ENCODE peak calls at places on chromosomes 6 and 20, in eight cellular contexts. One of them, this sample, is unnamed.

GRCh38 chr6:131532476-131533108 is 40.4 kb upstream of the ARG1 start:
- DNase-seq in activated CD8-positive, alpha-beta memory T cell treated with anti-CD3 and anti-CD28 coated beads for 48 hours: no peak
- DNase-seq in head of caudate nucleus: no peak
- DNase-seq in stimulated activated naive B cell treated with anti-CD40 and anti-IgM and Interleukin-4, amounts not matched to agents 10 μg/mL and 1 μg/mL and 100 μg/mL, for 72 hours: peak; percentile 47
- DNase-seq in effector memory CD8-positive, alpha-beta T cell: no peak
- DNase-seq in Panc1: no peak
- DNase-seq in NCI-H1436 treated with DMSO at 0.1 percent for 48 hours: no peak
- DNase-seq in hypothalamus: no peak
- DNase-seq in this sample: no peak

GRCh38 chr20:50333856-50334255 is 143.2 kb downstream of the CEBPB start:
- DNase-seq in Panc1: no peak
- DNase-seq in head of caudate nucleus: no peak
- DNase-seq in NCI-H1436 treated with DMSO at 0.1 percent for 48 hours: no peak
- DNase-seq in hypothalamus: no peak
- DNase-seq in effector memory CD8-positive, alpha-beta T cell: no peak
- DNase-seq in stimulated activated naive B cell treated with anti-CD40 and anti-IgM and Interleukin-4, amounts not matched to agents 10 μg/mL and 1 μg/mL and 100 μg/mL, for 72 hours: no peak
- DNase-seq in activated CD8-positive, alpha-beta memory T cell treated with anti-CD3 and anti-CD28 coated beads for 48 hours: no peak
- DNase-seq in this sample: no peak

GRCh38 chr6:112227992-112228391 is 26.4 kb downstream of the LAMA4 start:
- DNase-seq in hypothalamus: no peak
- DNase-seq in activated CD8-positive, alpha-beta memory T cell treated with anti-CD3 and anti-CD28 coated beads for 48 hours: no peak
- DNase-seq in NCI-H1436 treated with DMSO at 0.1 percent for 48 hours: no peak
- DNase-seq in head of caudate nucleus: no peak
- DNase-seq in stimulated activated naive B cell treated with anti-CD40 and anti-IgM and Interleukin-4, amounts not matched to agents 10 μg/mL and 1 μg/mL and 100 μg/mL, for 72 hours: no peak
- DNase-seq in effector memory CD8-positive, alpha-beta T cell: no peak
- DNase-seq in Panc1: no peak
- DNase-seq in this sample: no peak

GRCh38 chr6:33407132-33407718 is 3.6 kb upstream of the PHF1 start:
- DNase-seq in head of caudate nucleus: no peak
- DNase-seq in NCI-H1436 treated with DMSO at 0.1 percent for 48 hours: no peak
- DNase-seq in Panc1: no peak
- DNase-seq in effector memory CD8-positive, alpha-beta T cell: no peak
- DNase-seq in stimulated activated naive B cell treated with anti-CD40 and anti-IgM and Interleukin-4, amounts not matched to agents 10 μg/mL and 1 μg/mL and 100 μg/mL, for 72 hours: no peak
- DNase-seq in activated CD8-positive, alpha-beta memory T cell treated with anti-CD3 and anti-CD28 coated beads for 48 hours: no peak
- DNase-seq in hypothalamus: no peak
- DNase-seq in this sample: no peak

GRCh38 chr6:129889580-129889979 is 28.5 kb upstream of the TMEM244 start:
- DNase-seq in stimulated activated naive B cell treated with anti-CD40 and anti-IgM and Interleukin-4, amounts not matched to agents 10 μg/mL and 1 μg/mL and 100 μg/mL, for 72 hours: no peak
- DNase-seq in hypothalamus: no peak
- DNase-seq in Panc1: no peak
- DNase-seq in effector memory CD8-positive, alpha-beta T cell: no peak
- DNase-seq in activated CD8-positive, alpha-beta memory T cell treated with anti-CD3 and anti-CD28 coated beads for 48 hours: no peak
- DNase-seq in head of caudate nucleus: no peak
- DNase-seq in NCI-H1436 treated with DMSO at 0.1 percent for 48 hours: no peak
- DNase-seq in this sample: no peak

GRCh38 chr20:2137552-2138201 is 36.0 kb downstream of the STK35 start:
- DNase-seq in stimulated activated naive B cell treated with anti-CD40 and anti-IgM and Interleukin-4, amounts not matched to agents 10 μg/mL and 1 μg/mL and 100 μg/mL, for 72 hours: no peak
- DNase-seq in activated CD8-positive, alpha-beta memory T cell treated with anti-CD3 and anti-CD28 coated beads for 48 hours: no peak
- DNase-seq in effector memory CD8-positive, alpha-beta T cell: no peak
- DNase-seq in hypothalamus: no peak
- DNase-seq in Panc1: no peak
- DNase-seq in head of caudate nucleus: no peak
- DNase-seq in NCI-H1436 treated with DMSO at 0.1 percent for 48 hours: no peak
- DNase-seq in this sample: no peak

GRCh38 chr6:51959744-51960383 is 127.5 kb downstream of the PKHD1 start:
- DNase-seq in activated CD8-positive, alpha-beta memory T cell treated with anti-CD3 and anti-CD28 coated beads for 48 hours: peak; percentile 11
- DNase-seq in Panc1: peak; percentile 58
- DNase-seq in NCI-H1436 treated with DMSO at 0.1 percent for 48 hours: no peak
- DNase-seq in hypothalamus: peak; percentile 33
- DNase-seq in effector memory CD8-positive, alpha-beta T cell: no peak
- DNase-seq in stimulated activated naive B cell treated with anti-CD40 and anti-IgM and Interleukin-4, amounts not matched to agents 10 μg/mL and 1 μg/mL and 100 μg/mL, for 72 hours: peak; percentile 20
- DNase-seq in head of caudate nucleus: peak; percentile 65
- DNase-seq in this sample: peak; percentile 80

GRCh38 chr20:24747881-24748595 is 201.0 kb upstream of the CST7 start:
- DNase-seq in activated CD8-positive, alpha-beta memory T cell treated with anti-CD3 and anti-CD28 coated beads for 48 hours: no peak
- DNase-seq in NCI-H1436 treated with DMSO at 0.1 percent for 48 hours: no peak
- DNase-seq in Panc1: no peak
- DNase-seq in effector memory CD8-positive, alpha-beta T cell: no peak
- DNase-seq in hypothalamus: no peak
- DNase-seq in head of caudate nucleus: peak; percentile 1
- DNase-seq in stimulated activated naive B cell treated with anti-CD40 and anti-IgM and Interleukin-4, amounts not matched to agents 10 μg/mL and 1 μg/mL and 100 μg/mL, for 72 hours: no peak
- DNase-seq in this sample: peak; percentile 31

GRCh38 chr6:131177996-131178395 is 42.7 kb downstream of the AKAP7 start:
- DNase-seq in stimulated activated naive B cell treated with anti-CD40 and anti-IgM and Interleukin-4, amounts not matched to agents 10 μg/mL and 1 μg/mL and 100 μg/mL, for 72 hours: no peak
- DNase-seq in head of caudate nucleus: no peak
- DNase-seq in activated CD8-positive, alpha-beta memory T cell treated with anti-CD3 and anti-CD28 coated beads for 48 hours: no peak
- DNase-seq in effector memory CD8-positive, alpha-beta T cell: no peak
- DNase-seq in NCI-H1436 treated with DMSO at 0.1 percent for 48 hours: no peak
- DNase-seq in hypothalamus: no peak
- DNase-seq in Panc1: no peak
- DNase-seq in this sample: no peak

GRCh38 chr6:35752330-35752729 is 15.5 kb downstream of the ARMC12 start:
- DNase-seq in stimulated activated naive B cell treated with anti-CD40 and anti-IgM and Interleukin-4, amounts not matched to agents 10 μg/mL and 1 μg/mL and 100 μg/mL, for 72 hours: no peak
- DNase-seq in hypothalamus: no peak
- DNase-seq in NCI-H1436 treated with DMSO at 0.1 percent for 48 hours: no peak
- DNase-seq in Panc1: no peak
- DNase-seq in activated CD8-positive, alpha-beta memory T cell treated with anti-CD3 and anti-CD28 coated beads for 48 hours: no peak
- DNase-seq in head of caudate nucleus: no peak
- DNase-seq in effector memory CD8-positive, alpha-beta T cell: no peak
- DNase-seq in this sample: no peak

GRCh38 chr6:128302942-128303341 is 217.5 kb downstream of the PTPRK start:
- DNase-seq in NCI-H1436 treated with DMSO at 0.1 percent for 48 hours: no peak
- DNase-seq in hypothalamus: no peak
- DNase-seq in activated CD8-positive, alpha-beta memory T cell treated with anti-CD3 and anti-CD28 coated beads for 48 hours: no peak
- DNase-seq in head of caudate nucleus: no peak
- DNase-seq in Panc1: no peak
- DNase-seq in stimulated activated naive B cell treated with anti-CD40 and anti-IgM and Interleukin-4, amounts not matched to agents 10 μg/mL and 1 μg/mL and 100 μg/mL, for 72 hours: no peak
- DNase-seq in effector memory CD8-positive, alpha-beta T cell: no peak
- DNase-seq in this sample: no peak

GRCh38 chr6:15897063-15897934 is 231.6 kb upstream of the MYLIP start:
- DNase-seq in NCI-H1436 treated with DMSO at 0.1 percent for 48 hours: no peak
- DNase-seq in Panc1: no peak
- DNase-seq in effector memory CD8-positive, alpha-beta T cell: no peak
- DNase-seq in head of caudate nucleus: no peak
- DNase-seq in activated CD8-positive, alpha-beta memory T cell treated with anti-CD3 and anti-CD28 coated beads for 48 hours: no peak
- DNase-seq in stimulated activated naive B cell treated with anti-CD40 and anti-IgM and Interleukin-4, amounts not matched to agents 10 μg/mL and 1 μg/mL and 100 μg/mL, for 72 hours: no peak
- DNase-seq in hypothalamus: no peak
- DNase-seq in this sample: no peak

GRCh38 chr6:111642463-111643158 is 36.9 kb upstream of the TRAF3IP2 start:
- DNase-seq in activated CD8-positive, alpha-beta memory T cell treated with anti-CD3 and anti-CD28 coated beads for 48 hours: no peak
- DNase-seq in NCI-H1436 treated with DMSO at 0.1 percent for 48 hours: no peak
- DNase-seq in hypothalamus: no peak
- DNase-seq in effector memory CD8-positive, alpha-beta T cell: no peak
- DNase-seq in Panc1: peak; percentile 67
- DNase-seq in stimulated activated naive B cell treated with anti-CD40 and anti-IgM and Interleukin-4, amounts not matched to agents 10 μg/mL and 1 μg/mL and 100 μg/mL, for 72 hours: peak; percentile 15
- DNase-seq in head of caudate nucleus: peak; percentile 40
- DNase-seq in this sample: no peak

GRCh38 chr20:46965477-46965876 is 70.8 kb downstream of the EYA2 start:
- DNase-seq in activated CD8-positive, alpha-beta memory T cell treated with anti-CD3 and anti-CD28 coated beads for 48 hours: no peak
- DNase-seq in hypothalamus: no peak
- DNase-seq in effector memory CD8-positive, alpha-beta T cell: no peak
- DNase-seq in head of caudate nucleus: no peak
- DNase-seq in Panc1: no peak
- DNase-seq in stimulated activated naive B cell treated with anti-CD40 and anti-IgM and Interleukin-4, amounts not matched to agents 10 μg/mL and 1 μg/mL and 100 μg/mL, for 72 hours: no peak
- DNase-seq in NCI-H1436 treated with DMSO at 0.1 percent for 48 hours: no peak
- DNase-seq in this sample: peak; percentile 38

GRCh38 chr6:52130440-52130839 is 43.0 kb upstream of the PKHD1 start:
- DNase-seq in activated CD8-positive, alpha-beta memory T cell treated with anti-CD3 and anti-CD28 coated beads for 48 hours: no peak
- DNase-seq in hypothalamus: no peak
- DNase-seq in head of caudate nucleus: no peak
- DNase-seq in Panc1: no peak
- DNase-seq in NCI-H1436 treated with DMSO at 0.1 percent for 48 hours: no peak
- DNase-seq in effector memory CD8-positive, alpha-beta T cell: no peak
- DNase-seq in stimulated activated naive B cell treated with anti-CD40 and anti-IgM and Interleukin-4, amounts not matched to agents 10 μg/mL and 1 μg/mL and 100 μg/mL, for 72 hours: no peak
- DNase-seq in this sample: no peak

GRCh38 chr6:151056230-151056907 is 183.4 kb upstream of the AKAP12 start:
- DNase-seq in activated CD8-positive, alpha-beta memory T cell treated with anti-CD3 and anti-CD28 coated beads for 48 hours: no peak
- DNase-seq in head of caudate nucleus: no peak
- DNase-seq in NCI-H1436 treated with DMSO at 0.1 percent for 48 hours: no peak
- DNase-seq in effector memory CD8-positive, alpha-beta T cell: no peak
- DNase-seq in Panc1: no peak
- DNase-seq in hypothalamus: no peak
- DNase-seq in stimulated activated naive B cell treated with anti-CD40 and anti-IgM and Interleukin-4, amounts not matched to agents 10 μg/mL and 1 μg/mL and 100 μg/mL, for 72 hours: no peak
- DNase-seq in this sample: peak; percentile 38

GRCh38 chr6:130057495-130057894 is 39.1 kb downstream of the L3MBTL3 start:
- DNase-seq in hypothalamus: no peak
- DNase-seq in stimulated activated naive B cell treated with anti-CD40 and anti-IgM and Interleukin-4, amounts not matched to agents 10 μg/mL and 1 μg/mL and 100 μg/mL, for 72 hours: no peak
- DNase-seq in NCI-H1436 treated with DMSO at 0.1 percent for 48 hours: no peak
- DNase-seq in effector memory CD8-positive, alpha-beta T cell: no peak
- DNase-seq in activated CD8-positive, alpha-beta memory T cell treated with anti-CD3 and anti-CD28 coated beads for 48 hours: no peak
- DNase-seq in Panc1: no peak
- DNase-seq in head of caudate nucleus: no peak
- DNase-seq in this sample: no peak

GRCh38 chr6:161922631-161923119 is 648.8 kb upstream of the AGPAT4 start:
- DNase-seq in NCI-H1436 treated with DMSO at 0.1 percent for 48 hours: no peak
- DNase-seq in Panc1: peak; percentile 71
- DNase-seq in effector memory CD8-positive, alpha-beta T cell: no peak
- DNase-seq in head of caudate nucleus: peak; percentile 25
- DNase-seq in hypothalamus: no peak
- DNase-seq in stimulated activated naive B cell treated with anti-CD40 and anti-IgM and Interleukin-4, amounts not matched to agents 10 μg/mL and 1 μg/mL and 100 μg/mL, for 72 hours: no peak
- DNase-seq in activated CD8-positive, alpha-beta memory T cell treated with anti-CD3 and anti-CD28 coated beads for 48 hours: no peak
- DNase-seq in this sample: no peak

GRCh38 chr6:6892706-6893601 is 214.8 kb upstream of the RREB1 start:
- DNase-seq in head of caudate nucleus: no peak
- DNase-seq in hypothalamus: no peak
- DNase-seq in stimulated activated naive B cell treated with anti-CD40 and anti-IgM and Interleukin-4, amounts not matched to agents 10 μg/mL and 1 μg/mL and 100 μg/mL, for 72 hours: no peak
- DNase-seq in Panc1: no peak
- DNase-seq in activated CD8-positive, alpha-beta memory T cell treated with anti-CD3 and anti-CD28 coated beads for 48 hours: no peak
- DNase-seq in NCI-H1436 treated with DMSO at 0.1 percent for 48 hours: no peak
- DNase-seq in effector memory CD8-positive, alpha-beta T cell: no peak
- DNase-seq in this sample: no peak

GRCh38 chr6:134235937-134236751 is 81.8 kb downstream of the SGK1 start:
- DNase-seq in activated CD8-positive, alpha-beta memory T cell treated with anti-CD3 and anti-CD28 coated beads for 48 hours: no peak
- DNase-seq in effector memory CD8-positive, alpha-beta T cell: no peak
- DNase-seq in stimulated activated naive B cell treated with anti-CD40 and anti-IgM and Interleukin-4, amounts not matched to agents 10 μg/mL and 1 μg/mL and 100 μg/mL, for 72 hours: peak; percentile 15
- DNase-seq in Panc1: no peak
- DNase-seq in head of caudate nucleus: no peak
- DNase-seq in NCI-H1436 treated with DMSO at 0.1 percent for 48 hours: no peak
- DNase-seq in hypothalamus: no peak
- DNase-seq in this sample: no peak

GRCh38 chr20:40632346-40632976 is 56.6 kb downstream of the MAFB start:
- DNase-seq in NCI-H1436 treated with DMSO at 0.1 percent for 48 hours: no peak
- DNase-seq in effector memory CD8-positive, alpha-beta T cell: no peak
- DNase-seq in head of caudate nucleus: no peak
- DNase-seq in stimulated activated naive B cell treated with anti-CD40 and anti-IgM and Interleukin-4, amounts not matched to agents 10 μg/mL and 1 μg/mL and 100 μg/mL, for 72 hours: no peak
- DNase-seq in Panc1: no peak
- DNase-seq in hypothalamus: no peak
- DNase-seq in activated CD8-positive, alpha-beta memory T cell treated with anti-CD3 and anti-CD28 coated beads for 48 hours: no peak
- DNase-seq in this sample: peak; percentile 24

GRCh38 chr6:4682431-4683159 is 93.6 kb upstream of the CDYL start:
- DNase-seq in hypothalamus: no peak
- DNase-seq in activated CD8-positive, alpha-beta memory T cell treated with anti-CD3 and anti-CD28 coated beads for 48 hours: no peak
- DNase-seq in stimulated activated naive B cell treated with anti-CD40 and anti-IgM and Interleukin-4, amounts not matched to agents 10 μg/mL and 1 μg/mL and 100 μg/mL, for 72 hours: no peak
- DNase-seq in effector memory CD8-positive, alpha-beta T cell: no peak
- DNase-seq in head of caudate nucleus: no peak
- DNase-seq in NCI-H1436 treated with DMSO at 0.1 percent for 48 hours: no peak
- DNase-seq in Panc1: no peak
- DNase-seq in this sample: no peak

GRCh38 chr6:119881416-119881815 is 531.9 kb upstream of the MAN1A1 start:
- DNase-seq in NCI-H1436 treated with DMSO at 0.1 percent for 48 hours: no peak
- DNase-seq in Panc1: no peak
- DNase-seq in hypothalamus: no peak
- DNase-seq in effector memory CD8-positive, alpha-beta T cell: no peak
- DNase-seq in head of caudate nucleus: no peak
- DNase-seq in stimulated activated naive B cell treated with anti-CD40 and anti-IgM and Interleukin-4, amounts not matched to agents 10 μg/mL and 1 μg/mL and 100 μg/mL, for 72 hours: no peak
- DNase-seq in activated CD8-positive, alpha-beta memory T cell treated with anti-CD3 and anti-CD28 coated beads for 48 hours: no peak
- DNase-seq in this sample: no peak

GRCh38 chr6:142886431-142887170 is 58.4 kb downstream of the HIVEP2 start:
- DNase-seq in Panc1: no peak
- DNase-seq in NCI-H1436 treated with DMSO at 0.1 percent for 48 hours: no peak
- DNase-seq in head of caudate nucleus: no peak
- DNase-seq in hypothalamus: no peak
- DNase-seq in effector memory CD8-positive, alpha-beta T cell: no peak
- DNase-seq in stimulated activated naive B cell treated with anti-CD40 and anti-IgM and Interleukin-4, amounts not matched to agents 10 μg/mL and 1 μg/mL and 100 μg/mL, for 72 hours: no peak
- DNase-seq in activated CD8-positive, alpha-beta memory T cell treated with anti-CD3 and anti-CD28 coated beads for 48 hours: no peak
- DNase-seq in this sample: no peak

GRCh38 chr6:9140861-9141534 is 705.7 kb upstream of the SLC35B3 start:
- DNase-seq in NCI-H1436 treated with DMSO at 0.1 percent for 48 hours: peak; percentile 91
- DNase-seq in head of caudate nucleus: no peak
- DNase-seq in stimulated activated naive B cell treated with anti-CD40 and anti-IgM and Interleukin-4, amounts not matched to agents 10 μg/mL and 1 μg/mL and 100 μg/mL, for 72 hours: no peak
- DNase-seq in hypothalamus: no peak
- DNase-seq in effector memory CD8-positive, alpha-beta T cell: no peak
- DNase-seq in activated CD8-positive, alpha-beta memory T cell treated with anti-CD3 and anti-CD28 coated beads for 48 hours: no peak
- DNase-seq in Panc1: peak; percentile 71
- DNase-seq in this sample: no peak

GRCh38 chr20:62925420-62926228 is 681 bp downstream of the DIDO1 start:
- DNase-seq in NCI-H1436 treated with DMSO at 0.1 percent for 48 hours: no peak
- DNase-seq in effector memory CD8-positive, alpha-beta T cell: peak; percentile 60
- DNase-seq in hypothalamus: no peak
- DNase-seq in Panc1: no peak
- DNase-seq in stimulated activated naive B cell treated with anti-CD40 and anti-IgM and Interleukin-4, amounts not matched to agents 10 μg/mL and 1 μg/mL and 100 μg/mL, for 72 hours: peak; percentile 39
- DNase-seq in activated CD8-positive, alpha-beta memory T cell treated with anti-CD3 and anti-CD28 coated beads for 48 hours: no peak
- DNase-seq in head of caudate nucleus: peak; percentile 32
- DNase-seq in this sample: peak; percentile 62

GRCh38 chr6:157867155-157867559 is 44.1 kb downstream of the SNX9 start:
- DNase-seq in activated CD8-positive, alpha-beta memory T cell treated with anti-CD3 and anti-CD28 coated beads for 48 hours: no peak
- DNase-seq in hypothalamus: no peak
- DNase-seq in NCI-H1436 treated with DMSO at 0.1 percent for 48 hours: no peak
- DNase-seq in effector memory CD8-positive, alpha-beta T cell: no peak
- DNase-seq in Panc1: no peak
- DNase-seq in stimulated activated naive B cell treated with anti-CD40 and anti-IgM and Interleukin-4, amounts not matched to agents 10 μg/mL and 1 μg/mL and 100 μg/mL, for 72 hours: no peak
- DNase-seq in head of caudate nucleus: no peak
- DNase-seq in this sample: no peak

GRCh38 chr6:19538086-19538485 is 299.1 kb upstream of the ID4 start:
- DNase-seq in hypothalamus: no peak
- DNase-seq in activated CD8-positive, alpha-beta memory T cell treated with anti-CD3 and anti-CD28 coated beads for 48 hours: no peak
- DNase-seq in NCI-H1436 treated with DMSO at 0.1 percent for 48 hours: peak; percentile 88
- DNase-seq in head of caudate nucleus: no peak
- DNase-seq in stimulated activated naive B cell treated with anti-CD40 and anti-IgM and Interleukin-4, amounts not matched to agents 10 μg/mL and 1 μg/mL and 100 μg/mL, for 72 hours: no peak
- DNase-seq in effector memory CD8-positive, alpha-beta T cell: no peak
- DNase-seq in Panc1: no peak
- DNase-seq in this sample: no peak

GRCh38 chr6:130749402-130749801 is 77.8 kb upstream of the SMLR1 start:
- DNase-seq in stimulated activated naive B cell treated with anti-CD40 and anti-IgM and Interleukin-4, amounts not matched to agents 10 μg/mL and 1 μg/mL and 100 μg/mL, for 72 hours: no peak
- DNase-seq in head of caudate nucleus: no peak
- DNase-seq in Panc1: no peak
- DNase-seq in NCI-H1436 treated with DMSO at 0.1 percent for 48 hours: no peak
- DNase-seq in effector memory CD8-positive, alpha-beta T cell: no peak
- DNase-seq in hypothalamus: no peak
- DNase-seq in activated CD8-positive, alpha-beta memory T cell treated with anti-CD3 and anti-CD28 coated beads for 48 hours: no peak
- DNase-seq in this sample: no peak

GRCh38 chr6:170085475-170086401 is 205.1 kb downstream of the DLL1 start:
- DNase-seq in head of caudate nucleus: no peak
- DNase-seq in Panc1: no peak
- DNase-seq in NCI-H1436 treated with DMSO at 0.1 percent for 48 hours: no peak
- DNase-seq in effector memory CD8-positive, alpha-beta T cell: no peak
- DNase-seq in hypothalamus: no peak
- DNase-seq in activated CD8-positive, alpha-beta memory T cell treated with anti-CD3 and anti-CD28 coated beads for 48 hours: no peak
- DNase-seq in stimulated activated naive B cell treated with anti-CD40 and anti-IgM and Interleukin-4, amounts not matched to agents 10 μg/mL and 1 μg/mL and 100 μg/mL, for 72 hours: no peak
- DNase-seq in this sample: peak; percentile 39

GRCh38 chr6:45437441-45437820 is 59.7 kb upstream of the SUPT3H start:
- DNase-seq in Panc1: no peak
- DNase-seq in head of caudate nucleus: no peak
- DNase-seq in activated CD8-positive, alpha-beta memory T cell treated with anti-CD3 and anti-CD28 coated beads for 48 hours: no peak
- DNase-seq in effector memory CD8-positive, alpha-beta T cell: no peak
- DNase-seq in hypothalamus: no peak
- DNase-seq in NCI-H1436 treated with DMSO at 0.1 percent for 48 hours: no peak
- DNase-seq in stimulated activated naive B cell treated with anti-CD40 and anti-IgM and Interleukin-4, amounts not matched to agents 10 μg/mL and 1 μg/mL and 100 μg/mL, for 72 hours: no peak
- DNase-seq in this sample: no peak

GRCh38 chr20:54128175-54128574 is 45.6 kb downstream of the CYP24A1 start:
- DNase-seq in effector memory CD8-positive, alpha-beta T cell: no peak
- DNase-seq in hypothalamus: no peak
- DNase-seq in stimulated activated naive B cell treated with anti-CD40 and anti-IgM and Interleukin-4, amounts not matched to agents 10 μg/mL and 1 μg/mL and 100 μg/mL, for 72 hours: no peak
- DNase-seq in activated CD8-positive, alpha-beta memory T cell treated with anti-CD3 and anti-CD28 coated beads for 48 hours: no peak
- DNase-seq in Panc1: no peak
- DNase-seq in NCI-H1436 treated with DMSO at 0.1 percent for 48 hours: no peak
- DNase-seq in head of caudate nucleus: no peak
- DNase-seq in this sample: no peak

GRCh38 chr20:51195419-51195901 is 172.6 kb upstream of the KCNG1 start:
- DNase-seq in hypothalamus: no peak
- DNase-seq in NCI-H1436 treated with DMSO at 0.1 percent for 48 hours: no peak
- DNase-seq in stimulated activated naive B cell treated with anti-CD40 and anti-IgM and Interleukin-4, amounts not matched to agents 10 μg/mL and 1 μg/mL and 100 μg/mL, for 72 hours: no peak
- DNase-seq in head of caudate nucleus: no peak
- DNase-seq in Panc1: no peak
- DNase-seq in activated CD8-positive, alpha-beta memory T cell treated with anti-CD3 and anti-CD28 coated beads for 48 hours: no peak
- DNase-seq in effector memory CD8-positive, alpha-beta T cell: no peak
- DNase-seq in this sample: no peak

GRCh38 chr20:32678948-32679347 is 5.2 kb upstream of the C20orf203 start:
- DNase-seq in head of caudate nucleus: peak; percentile 63
- DNase-seq in effector memory CD8-positive, alpha-beta T cell: no peak
- DNase-seq in Panc1: no peak
- DNase-seq in NCI-H1436 treated with DMSO at 0.1 percent for 48 hours: no peak
- DNase-seq in hypothalamus: no peak
- DNase-seq in stimulated activated naive B cell treated with anti-CD40 and anti-IgM and Interleukin-4, amounts not matched to agents 10 μg/mL and 1 μg/mL and 100 μg/mL, for 72 hours: no peak
- DNase-seq in activated CD8-positive, alpha-beta memory T cell treated with anti-CD3 and anti-CD28 coated beads for 48 hours: no peak
- DNase-seq in this sample: no peak